ENCODE peak calls at places on chromosome 15, in six cellular contexts. T is H54; Q is GM20000; U is globus pallidus; K is effector CD4-positive, alpha-beta T cell; J is stimulated activated CD4-positive, alpha-beta T cell treated with anti-CD3 and anti-CD28 coated beads, Interleukin-12 subunit alpha, Interleukin-12 subunit beta, amount 100 ng/mL, for 24 hours. Z is an unnamed sample.

GRCh38 chr15:96345560-96346389 is 15.3 kb downstream of the NR2F2 start:
- DNase-seq in T (no peak), Q (peak), U (peak), K (no peak), J (no peak), Z (peak)

GRCh38 chr15:39118510-39118909 is 462.4 kb upstream of the THBS1 start:
- DNase-seq in T (no peak), Q (no peak), U (no peak), K (no peak), J (no peak), Z (peak)

GRCh38 chr15:43517354-43518072 is at the start of gene MAP1A:
- DNase-seq in T (no peak), Q (no peak), U (peak), K (no peak), J (no peak), Z (no peak)

GRCh38 chr15:39580630-39581500 is at the start of gene THBS1:
- DNase-seq in T (peak), Q (no peak), U (no peak), K (no peak), J (peak), Z (peak)

GRCh38 chr15:74829500-74829899 is 3.1 kb downstream of the CPLX3 start:
- DNase-seq in T (peak), Q (no peak), U (no peak), K (no peak), J (no peak), Z (no peak)

GRCh38 chr15:80275946-80276345 is 23.9 kb upstream of the CTXND1 start:
- DNase-seq in T (peak), Q (no peak), U (no peak), K (no peak), J (no peak), Z (peak)

GRCh38 chr15:90463381-90463780 is 66.3 kb upstream of the CRTC3 start:
- DNase-seq in T (peak), Q (peak), U (peak), K (no peak), J (no peak), Z (peak)

GRCh38 chr15:88185584-88185983 is 71.0 kb downstream of the NTRK3 start:
- DNase-seq in T (no peak), Q (no peak), U (no peak), K (no peak), J (no peak), Z (no peak)

GRCh38 chr15:68494573-68495105 is 62.7 kb upstream of the ITGA11 start:
- DNase-seq in T (no peak), Q (no peak), U (no peak), K (no peak), J (no peak), Z (no peak)

GRCh38 chr15:58864602-58865419 is 68.7 kb downstream of the SLTM start:
- DNase-seq in T (no peak), Q (peak), U (no peak), K (no peak), J (no peak), Z (no peak)

GRCh38 chr15:60374209-60374608 is 23.6 kb downstream of the ANXA2 start:
- DNase-seq in T (no peak), Q (no peak), U (no peak), K (no peak), J (no peak), Z (no peak)

GRCh38 chr15:69304176-69304533 is 5.4 kb downstream of the PAQR5 start:
- DNase-seq in T (peak), Q (no peak), U (no peak), K (no peak), J (no peak), Z (peak)

GRCh38 chr15:93233710-93234109 is 144.7 kb upstream of the RGMA start:
- DNase-seq in T (no peak), Q (no peak), U (no peak), K (no peak), J (no peak), Z (no peak)

GRCh38 chr15:77555232-77555631 is 77.5 kb downstream of the LINGO1 start:
- DNase-seq in T (no peak), Q (no peak), U (no peak), K (no peak), J (no peak), Z (no peak)

GRCh38 chr15:49621327-49622210 is 721 bp downstream of the DTWD1 start:
- DNase-seq in T (no peak), Q (no peak), U (peak), K (no peak), J (no peak), Z (peak)